ENCODE peak calls at places on chromosome 11, in six cellular contexts. F, Z, U, N, Y and R are unnamed samples. For H3K4me1, H3K36me3 and H3K27me3, the result is how much of the 10 kb centered on the place peaks cover.

GRCh38 chr11:117583063-117583801 is 213.8 kb downstream of the DSCAML1 start:
- DNase-seq in F (no peak), Z (no peak), U (peak), N (no peak), Y (no peak), R (no peak)

GRCh38 chr11:43920598-43921419 is 21.6 kb upstream of the C11orf96 start:
- DNase-seq in F (peak), Z (peak), U (no peak), N (no peak), Y (peak), R (no peak)

GRCh38 chr11:77046060-77046501 is 11.9 kb downstream of the B3GNT6 start:
- DNase-seq in F (no peak), Z (peak), U (no peak), N (no peak), Y (peak), R (peak)

GRCh38 chr11:92932023-92932422 is 37.4 kb upstream of the MTNR1B start:
- DNase-seq in F (no peak), Z (no peak), U (no peak), N (no peak), Y (no peak), R (no peak)

GRCh38 chr11:128716661-128717210 is 22.9 kb downstream of the FLI1 start:
- DNase-seq in F (peak), Z (peak), U (no peak), N (no peak), Y (no peak), R (peak)

GRCh38 chr11:12496181-12497025 is 119.0 kb downstream of the PARVA start:
- DNase-seq in F (peak), Z (no peak), U (no peak), N (no peak), Y (no peak), R (no peak)

GRCh38 chr11:46294365-46295309 is 17.2 kb downstream of the CREB3L1 start:
- DNase-seq in F (peak), Z (no peak), U (no peak), N (no peak), Y (peak), R (no peak)

GRCh38 chr11:43278302-43278956 is 33.4 kb upstream of the API5 start:
- DNase-seq in F (peak), Z (peak), U (no peak), N (no peak), Y (peak), R (no peak)

GRCh38 chr11:122339661-122340060 is 223.6 kb upstream of the BLID start:
- DNase-seq in F (no peak), Z (no peak), U (no peak), N (no peak), Y (no peak), R (no peak)

GRCh38 chr11:66541892-66542291 is 4.0 kb downstream of the ZDHHC24 start:
- DNase-seq in F (no peak), Z (no peak), U (no peak), N (no peak), Y (no peak), R (no peak)

GRCh38 chr11:126039485-126040271 is 23.0 kb downstream of the CDON start:
- DNase-seq in F (no peak), Z (no peak), U (no peak), N (no peak), Y (peak), R (no peak)

GRCh38 chr11:64996710-64997380 is at the start of gene BATF2:
- DNase-seq in F (peak), Z (peak), U (peak), N (peak), Y (peak), R (no peak)

GRCh38 chr11:2367266-2368160 is 9.6 kb upstream of the CD81 start:
- DNase-seq in F (no peak), Z (no peak), U (no peak), N (no peak), Y (no peak), R (no peak)

GRCh38 chr11:72732329-72732728 is 19.9 kb downstream of the ARAP1 start:
- DNase-seq in F (no peak), Z (no peak), U (no peak), N (no peak), Y (no peak), R (no peak)

GRCh38 chr11:689630-690029 is 5.4 kb downstream of the DEAF1 start:
- DNase-seq in F (no peak), Z (peak), U (no peak), N (no peak), Y (no peak), R (no peak)

GRCh38 chr11:114440121-114440860 is 1.0 kb downstream of the REXO2 start:
- DNase-seq in F (peak), Z (no peak), U (no peak), N (no peak), Y (no peak), R (no peak)

GRCh38 chr11:19995131-19995530 is 165.1 kb downstream of the DBX1 start:
- DNase-seq in F (peak), Z (peak), U (no peak), N (no peak), Y (peak), R (no peak)

GRCh38 chr11:77101043-77101537 is 1.6 kb upstream of the OMP start:
- DNase-seq in F (no peak), Z (peak), U (no peak), N (no peak), Y (peak), R (peak)

GRCh38 chr11:124583827-124584226 is 14.0 kb downstream of the OR8A1 start:
- DNase-seq in F (no peak), Z (no peak), U (no peak), N (no peak), Y (no peak), R (no peak)

GRCh38 chr11:59938132-59938531 is at the start of gene OOSP1:
- DNase-seq in F (no peak), Z (no peak), U (no peak), N (no peak), Y (no peak), R (no peak)

GRCh38 chr11:83004855-83005556 is 66.7 kb downstream of the RAB30 start:
- DNase-seq in F (no peak), Z (no peak), U (no peak), N (no peak), Y (no peak), R (no peak)

GRCh38 chr11:134207538-134208239 is 16.1 kb downstream of the NCAPD3 start:
- DNase-seq in F (peak), Z (peak), U (no peak), N (no peak), Y (no peak), R (peak)

GRCh38 chr11:119062779-119063178 is 4.8 kb upstream of the VPS11 start:
- DNase-seq in F (peak), Z (no peak), U (no peak), N (peak), Y (peak), R (no peak)

GRCh38 chr11:29712616-29713015 is 304.2 kb downstream of the KCNA4 start:
- DNase-seq in F (no peak), Z (no peak), U (no peak), N (no peak), Y (no peak), R (no peak)

GRCh38 chr11:32939046-32939445 is 46.4 kb downstream of the QSER1 start:
- DNase-seq in F (no peak), Z (no peak), U (no peak), N (no peak), Y (no peak), R (no peak)

GRCh38 chr11:6404341-6405038 is 14.2 kb downstream of the SMPD1 start:
- DNase-seq in F (no peak), Z (no peak), U (no peak), N (no peak), Y (no peak), R (peak)

GRCh38 chr11:75314771-75315438 is 36.6 kb downstream of the ARRB1 start:
- DNase-seq in F (no peak), Z (no peak), U (no peak), N (peak), Y (no peak), R (no peak)
- H3K4me1 ChIP-seq in F (under half), Z (under half), U (under half), N (under half), Y (under half), R (under half)

GRCh38 chr11:120546312-120547205 is 35.0 kb downstream of the GRIK4 start:
- DNase-seq in F (peak), Z (peak), U (no peak), N (peak), Y (no peak), R (no peak)
- H3K36me3 ChIP-seq in F (under half), Z (under half), U (under half), N (under half), Y (under half), R (under half)

GRCh38 chr11:8269636-8270035 is 6.0 kb upstream of the LMO1 start:
- DNase-seq in F (no peak), Z (no peak), U (no peak), N (no peak), Y (no peak), R (no peak)

GRCh38 chr11:8266246-8267241 is 2.9 kb upstream of the LMO1 start:
- DNase-seq in F (no peak), Z (no peak), U (peak), N (peak), Y (no peak), R (no peak)

GRCh38 chr11:8268530-8269461 is 5.1 kb upstream of the LMO1 start:
- DNase-seq in F (no peak), Z (no peak), U (peak), N (peak), Y (no peak), R (no peak)

GRCh38 chr11:8267280-8267679 is 3.6 kb upstream of the LMO1 start:
- DNase-seq in F (no peak), Z (no peak), U (peak), N (peak), Y (no peak), R (no peak)

GRCh38 chr11:8267831-8268529 is 4.3 kb upstream of the LMO1 start:
- DNase-seq in F (no peak), Z (no peak), U (peak), N (peak), Y (no peak), R (no peak)
- H3K27me3 ChIP-seq in F (under half), Z (under half), U (half or more), N (under half), Y (under half), R (under half)

DNA sequence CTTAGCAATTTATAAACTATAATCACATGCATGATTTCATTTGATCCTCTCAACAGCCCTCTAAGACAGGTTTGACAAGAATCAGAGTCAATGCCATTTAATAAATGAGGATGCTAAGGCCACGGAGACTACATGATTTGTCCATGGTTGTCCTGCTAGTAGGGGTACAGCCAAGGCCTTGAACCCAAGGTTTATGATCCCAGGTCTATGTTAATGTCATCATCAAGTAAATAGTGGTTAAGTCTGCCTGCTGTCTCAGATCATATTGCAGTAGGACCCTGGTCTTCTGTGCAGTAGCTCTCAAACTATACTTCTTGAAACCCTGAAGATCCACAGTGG is 17.7 kb upstream of the SYTL2 start:
- DNase-seq in F (no peak), Z (no peak), U (no peak), N (no peak), Y (no peak), R (no peak)
- H3K4me1 ChIP-seq in F (under half), Z (under half), U (under half), N (under half), Y (under half), R (half or more)

DNA sequence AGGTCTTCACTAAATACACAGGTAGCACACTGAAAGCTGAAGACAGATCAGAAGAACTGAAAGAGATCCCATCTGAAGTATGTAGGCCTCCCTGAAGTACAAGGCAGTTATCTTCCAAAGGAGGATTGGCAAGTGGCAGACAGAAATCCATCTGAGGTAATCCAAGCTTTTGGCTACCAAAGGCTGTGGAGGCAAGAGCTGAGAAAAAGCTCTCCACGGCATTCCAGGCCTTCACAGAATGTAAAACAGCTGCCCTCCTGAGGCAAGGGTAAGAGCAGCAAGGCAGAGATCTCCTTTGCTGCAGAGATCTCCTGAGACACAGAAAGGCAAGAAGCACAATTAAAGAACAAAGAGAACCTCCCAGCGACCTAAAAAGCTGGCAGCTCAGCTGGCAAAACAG is 19.1 kb downstream of the PIK3C2A start:
- DNase-seq in F (no peak), Z (no peak), U (no peak), N (no peak), Y (no peak), R (no peak)
- H3K36me3 ChIP-seq in F (under half), Z (under half), U (under half), N (under half), Y (under half), R (under half)